ENCODE peak calls at places on chromosomes 16 and 17, in nine cellular contexts. Z is uterus, G is GM12891, Q is lower leg skin, L is body of pancreas, M is stomach, W is sigmoid colon, R is A549, I is heart left ventricle. O is an unnamed sample.

GRCh38 chr17:33335491-33336173 is 42.5 kb upstream of the ASIC2 start:
- DNase-seq in R (peak; percentile 33), W (no peak), M (no peak), L (no peak), G (no peak), I (no peak), Q (no peak), Z (no peak), O (no peak)

GRCh38 chr16:51243836-51244483 is 92.9 kb upstream of the SALL1 start:
- DNase-seq in L (peak; percentile 61), Q (no peak), M (peak; percentile 64), Z (peak; percentile 54), I (no peak), R (peak; percentile 11), G (no peak), W (no peak), O (no peak)

GRCh38 chr16:1052791-1053521 is 19.6 kb upstream of the SSTR5 start:
- DNase-seq in Q (no peak), I (no peak), G (no peak), Z (no peak), R (no peak), L (no peak), W (no peak), M (no peak), O (no peak)

GRCh38 chr17:58316260-58316960 is 12.2 kb downstream of the TSPOAP1 start:
- DNase-seq in I (no peak), G (no peak), Z (peak; percentile 6), W (peak; percentile 56), L (no peak), Q (peak; percentile 60), R (no peak), M (peak; percentile 19), O (no peak)

GRCh38 chr17:79978545-79978852 is 57.2 kb downstream of the TBC1D16 start:
- DNase-seq in R (no peak), Q (peak; percentile 85), Z (peak; percentile 74), W (peak; percentile 62), L (no peak), M (no peak), I (no peak), G (no peak), O (no peak)

GRCh38 chr17:55175788-55176425 is 88.9 kb upstream of the HLF start:
- DNase-seq in R (no peak), G (no peak), L (no peak), W (no peak), I (no peak), M (no peak), Q (no peak), Z (no peak), O (no peak)

GRCh38 chr17:61284174-61284573 is 115.5 kb upstream of the TBX2 start:
- DNase-seq in I (no peak), W (no peak), Z (no peak), M (no peak), Q (no peak), G (no peak), L (no peak), R (no peak), O (no peak)

GRCh38 chr16:86033016-86033474 is 134.1 kb downstream of the IRF8 start:
- DNase-seq in Z (no peak), L (no peak), R (no peak), W (peak; percentile 64), Q (peak; percentile 75), G (no peak), I (no peak), M (no peak), O (no peak)

GRCh38 chr17:46771601-46772012 is 46.9 kb downstream of the WNT3 start:
- DNase-seq in G (no peak), M (peak; percentile 26), L (no peak), W (no peak), Z (no peak), I (no peak), R (peak; percentile 47), Q (no peak), O (peak; percentile 73)

DNA sequence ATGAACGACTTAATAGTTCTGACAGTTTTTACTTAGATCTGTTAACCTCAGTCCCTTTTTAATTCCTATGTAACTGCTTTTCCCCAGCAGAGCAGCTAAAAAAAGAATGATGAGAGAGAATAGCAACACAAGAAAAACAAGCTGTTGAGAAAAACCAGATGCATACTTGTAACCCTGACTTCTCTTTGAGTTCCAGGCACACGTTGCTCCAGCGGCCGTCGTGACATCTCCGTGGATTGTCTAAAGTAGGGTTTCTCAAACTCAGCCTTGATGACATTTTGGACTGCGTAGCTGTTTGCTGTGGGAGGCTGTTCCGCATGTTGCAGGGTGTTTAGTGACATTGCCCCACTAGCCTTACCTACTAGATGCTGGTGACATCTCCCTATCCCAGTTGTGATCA is 324.0 kb downstream of the SNX29 start:
- DNase-seq in Z (peak; percentile 58), M (no peak), W (no peak), Q (no peak), R (no peak), G (no peak), I (no peak), L (no peak), O (no peak)
- TF ChIP-seq POLR2A in Z (no peak), M (no peak), W (no peak), Q (no peak), R (no peak), G (no peak), I (no peak), L (no peak), O (no peak)

GRCh38 chr16:5032748-5033167 is 977 bp downstream of the NAGPA start:
- DNase-seq in G (no peak), Z (no peak), R (no peak), I (no peak), W (no peak), Q (no peak), L (no peak), M (peak; percentile 40), O (no peak)

GRCh38 chr16:5031601-5032000 is 2.1 kb downstream of the NAGPA start:
- DNase-seq in G (no peak), L (no peak), I (no peak), W (no peak), Z (no peak), M (no peak), Q (no peak), R (no peak), O (no peak)

GRCh38 chr16:5035909-5036227 is 2.1 kb upstream of the NAGPA start:
- DNase-seq in L (no peak), M (no peak), R (no peak), W (no peak), Q (no peak), G (no peak), I (no peak), Z (no peak), O (no peak)

GRCh38 chr16:5034167-5034523 is 410 bp upstream of the NAGPA start:
- DNase-seq in M (no peak), Z (no peak), W (no peak), L (no peak), I (no peak), G (no peak), Q (no peak), R (no peak), O (no peak)

DNA sequence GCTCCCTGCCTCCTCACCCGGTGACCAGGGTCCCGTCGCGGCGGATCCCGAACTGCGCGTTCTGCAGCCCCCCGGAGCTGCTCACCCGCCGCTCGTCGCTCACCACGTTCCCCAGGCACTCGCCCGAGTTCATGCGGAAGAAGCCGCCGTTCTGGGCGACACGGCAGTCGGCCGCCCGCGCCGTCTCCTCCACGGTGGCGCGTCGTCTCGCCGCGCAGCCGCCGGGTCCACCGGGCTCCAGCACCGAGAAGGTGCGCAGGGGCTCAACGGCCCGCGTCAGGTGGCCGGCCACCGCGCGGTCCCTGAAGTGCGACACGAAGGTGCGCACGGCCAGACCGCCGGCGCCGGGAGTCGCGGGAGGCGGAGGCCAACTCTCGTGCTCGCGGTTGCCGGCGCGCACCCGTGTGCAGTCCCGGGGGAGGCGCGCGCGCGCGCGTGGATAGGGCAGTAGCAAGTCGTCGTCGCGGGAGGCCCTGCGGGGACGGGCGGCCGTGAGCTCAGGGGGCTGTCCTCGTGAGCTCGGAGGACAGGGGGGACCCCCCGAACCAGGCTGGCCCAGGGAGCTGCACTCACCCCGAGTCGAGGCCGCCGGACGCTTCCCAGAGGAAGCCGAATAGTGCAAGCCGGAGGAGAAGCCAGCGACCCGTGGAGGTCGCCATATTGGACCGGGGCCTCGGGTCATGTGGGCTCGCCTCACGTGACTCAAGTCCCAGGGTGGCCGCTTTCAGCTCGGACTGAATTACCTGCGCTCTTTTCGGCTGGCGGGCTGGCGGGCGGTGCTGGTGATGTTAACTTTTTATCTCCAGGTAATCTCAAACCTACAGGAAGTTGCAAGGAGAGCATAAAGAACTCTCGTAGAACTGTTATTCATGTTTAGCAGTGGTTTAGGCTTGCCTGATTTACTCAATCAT is at the start of gene NAGPA:
- DNase-seq in I (peak; percentile 93), M (peak; percentile 93), R (peak; percentile 89), W (peak; percentile 95), L (peak; percentile 90), Q (peak; percentile 98), G (peak; percentile 92), Z (peak; percentile 89), O (peak; percentile 81)
- TF ChIP-seq POLR2A in I (no peak), M (no peak), R (peak; percentile 49), W (peak; percentile 23), L (peak; percentile 52), Q (no peak), G (peak; percentile 71), Z (no peak), O (no peak)

DNA sequence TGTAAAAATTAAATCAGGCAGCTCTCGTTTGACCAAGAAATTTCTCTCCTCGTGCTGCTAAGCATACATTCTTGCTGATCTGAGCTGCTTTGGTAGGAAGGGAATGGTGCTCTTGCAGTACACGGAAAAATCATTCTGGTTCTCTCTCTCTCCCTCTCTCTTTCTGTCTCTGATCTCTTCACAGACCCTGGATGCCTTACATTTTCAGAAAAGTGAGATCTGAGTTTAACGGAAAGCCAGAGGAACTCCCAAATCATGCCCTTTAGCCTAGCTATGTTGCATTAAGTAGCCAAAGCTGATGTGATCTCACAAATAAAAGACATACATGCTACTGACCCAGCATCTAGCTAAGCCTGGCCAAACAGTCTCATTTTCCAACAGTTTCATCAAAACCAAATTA is 4.0 kb downstream of the CA10 start:
- DNase-seq in I (no peak), R (no peak), M (no peak), G (no peak), Z (no peak), L (no peak), W (no peak), Q (no peak), O (no peak)
- TF ChIP-seq POLR2A in I (no peak), R (no peak), M (no peak), G (no peak), Z (no peak), L (no peak), W (no peak), Q (no peak), O (no peak)

GRCh38 chr17:41766135-41766534 is 20.4 kb downstream of the JUP start:
- DNase-seq in M (no peak), R (no peak), I (no peak), W (no peak), Q (no peak), G (no peak), Z (no peak), L (no peak), O (no peak)

GRCh38 chr17:41769346-41769862 is 17.1 kb downstream of the JUP start:
- DNase-seq in R (no peak), Z (no peak), Q (no peak), G (no peak), I (no peak), W (no peak), M (no peak), L (no peak), O (no peak)

GRCh38 chr17:41767324-41768042 is 19.0 kb downstream of the JUP start:
- DNase-seq in G (no peak), W (no peak), Z (no peak), M (no peak), R (no peak), Q (no peak), I (no peak), L (no peak), O (no peak)

GRCh38 chr17:41769985-41770384 is 16.5 kb downstream of the JUP start:
- DNase-seq in L (no peak), Z (no peak), G (no peak), I (no peak), R (no peak), Q (no peak), W (no peak), M (no peak), O (no peak)

GRCh38 chr17:41768682-41769288 is 17.7 kb downstream of the JUP start:
- DNase-seq in I (no peak), Q (no peak), W (no peak), R (no peak), Z (no peak), L (no peak), M (no peak), G (no peak), O (no peak)
- TF ChIP-seq POLR2A in I (no peak), Q (no peak), W (no peak), R (no peak), Z (no peak), L (no peak), M (no peak), G (no peak), O (no peak)